ENCODE peak calls at places on chromosomes 2 and 18, in ten cellular contexts. One of them, this sample, is unnamed.

GRCh38 chr2:174529916-174530315 is 43.1 kb upstream of the GPR155 start:
- DNase-seq in cardiac septum: no peak
- DNase-seq in NCI-H2029: no peak
- DNase-seq in AG09309: no peak
- DNase-seq in iris pigment epithelial cell: no peak
- DNase-seq in activated CD8-positive, alpha-beta memory T cell treated with anti-CD3 and anti-CD28 coated beads, Interleukin-2, amount 50 U/mL, for 48 hours: no peak
- DNase-seq in GM12865: no peak
- DNase-seq in hepatic stellate cell: no peak
- DNase-seq in GM23248: no peak
- DNase-seq in WTC11: no peak
- DNase-seq in this sample: no peak

GRCh38 chr18:3504637-3505036 is 54.7 kb downstream of the TGIF1 start:
- DNase-seq in iris pigment epithelial cell: no peak
- DNase-seq in cardiac septum: no peak
- DNase-seq in activated CD8-positive, alpha-beta memory T cell treated with anti-CD3 and anti-CD28 coated beads, Interleukin-2, amount 50 U/mL, for 48 hours: no peak
- DNase-seq in hepatic stellate cell: no peak
- DNase-seq in NCI-H2029: no peak
- DNase-seq in AG09309: no peak
- DNase-seq in WTC11: no peak
- DNase-seq in GM12865: no peak
- DNase-seq in GM23248: no peak
- DNase-seq in this sample: no peak

GRCh38 chr18:49764032-49764431 is 49.3 kb downstream of the ACAA2 start:
- DNase-seq in iris pigment epithelial cell: peak
- DNase-seq in hepatic stellate cell: no peak
- DNase-seq in AG09309: no peak
- DNase-seq in NCI-H2029: no peak
- DNase-seq in GM23248: peak
- DNase-seq in GM12865: no peak
- DNase-seq in activated CD8-positive, alpha-beta memory T cell treated with anti-CD3 and anti-CD28 coated beads, Interleukin-2, amount 50 U/mL, for 48 hours: no peak
- DNase-seq in WTC11: no peak
- DNase-seq in cardiac septum: no peak
- DNase-seq in this sample: no peak

GRCh38 chr2:88563134-88563533 is 64.1 kb downstream of the EIF2AK3 start:
- DNase-seq in WTC11: no peak
- DNase-seq in cardiac septum: no peak
- DNase-seq in AG09309: no peak
- DNase-seq in hepatic stellate cell: no peak
- DNase-seq in GM12865: no peak
- DNase-seq in NCI-H2029: no peak
- DNase-seq in activated CD8-positive, alpha-beta memory T cell treated with anti-CD3 and anti-CD28 coated beads, Interleukin-2, amount 50 U/mL, for 48 hours: no peak
- DNase-seq in GM23248: no peak
- DNase-seq in iris pigment epithelial cell: no peak
- DNase-seq in this sample: no peak

GRCh38 chr18:8929381-8929780 is 173.1 kb upstream of the NDUFV2 start:
- DNase-seq in AG09309: no peak
- DNase-seq in activated CD8-positive, alpha-beta memory T cell treated with anti-CD3 and anti-CD28 coated beads, Interleukin-2, amount 50 U/mL, for 48 hours: no peak
- DNase-seq in GM23248: peak
- DNase-seq in NCI-H2029: no peak
- DNase-seq in WTC11: no peak
- DNase-seq in cardiac septum: no peak
- DNase-seq in iris pigment epithelial cell: peak
- DNase-seq in hepatic stellate cell: no peak
- DNase-seq in GM12865: no peak
- DNase-seq in this sample: no peak

GRCh38 chr2:46260305-46260704 is 36.9 kb upstream of the EPAS1 start:
- DNase-seq in hepatic stellate cell: no peak
- DNase-seq in AG09309: no peak
- DNase-seq in cardiac septum: no peak
- DNase-seq in NCI-H2029: no peak
- DNase-seq in WTC11: no peak
- DNase-seq in iris pigment epithelial cell: no peak
- DNase-seq in GM23248: peak
- DNase-seq in activated CD8-positive, alpha-beta memory T cell treated with anti-CD3 and anti-CD28 coated beads, Interleukin-2, amount 50 U/mL, for 48 hours: no peak
- DNase-seq in GM12865: no peak
- DNase-seq in this sample: no peak

GRCh38 chr2:84652430-84652829 is 136.1 kb downstream of the DNAH6 start:
- DNase-seq in WTC11: no peak
- DNase-seq in cardiac septum: no peak
- DNase-seq in activated CD8-positive, alpha-beta memory T cell treated with anti-CD3 and anti-CD28 coated beads, Interleukin-2, amount 50 U/mL, for 48 hours: no peak
- DNase-seq in AG09309: no peak
- DNase-seq in hepatic stellate cell: no peak
- DNase-seq in iris pigment epithelial cell: no peak
- DNase-seq in GM12865: no peak
- DNase-seq in GM23248: no peak
- DNase-seq in NCI-H2029: no peak
- DNase-seq in this sample: no peak

GRCh38 chr18:44848931-44849330 is 168.2 kb downstream of the SETBP1 start:
- DNase-seq in NCI-H2029: peak
- DNase-seq in hepatic stellate cell: no peak
- DNase-seq in activated CD8-positive, alpha-beta memory T cell treated with anti-CD3 and anti-CD28 coated beads, Interleukin-2, amount 50 U/mL, for 48 hours: no peak
- DNase-seq in AG09309: no peak
- DNase-seq in iris pigment epithelial cell: no peak
- DNase-seq in GM23248: no peak
- DNase-seq in WTC11: no peak
- DNase-seq in GM12865: no peak
- DNase-seq in cardiac septum: no peak
- DNase-seq in this sample: no peak

GRCh38 chr2:73075477-73076373 is 4.2 kb upstream of the SFXN5 start:
- DNase-seq in WTC11: no peak
- DNase-seq in cardiac septum: peak
- DNase-seq in GM23248: no peak
- DNase-seq in activated CD8-positive, alpha-beta memory T cell treated with anti-CD3 and anti-CD28 coated beads, Interleukin-2, amount 50 U/mL, for 48 hours: no peak
- DNase-seq in GM12865: no peak
- DNase-seq in iris pigment epithelial cell: peak
- DNase-seq in hepatic stellate cell: no peak
- DNase-seq in NCI-H2029: no peak
- DNase-seq in AG09309: no peak
- DNase-seq in this sample: peak

GRCh38 chr2:40199758-40200157 is 252.1 kb downstream of the SLC8A1 start:
- DNase-seq in GM23248: peak
- DNase-seq in AG09309: no peak
- DNase-seq in cardiac septum: no peak
- DNase-seq in WTC11: no peak
- DNase-seq in GM12865: no peak
- DNase-seq in NCI-H2029: no peak
- DNase-seq in iris pigment epithelial cell: no peak
- DNase-seq in hepatic stellate cell: no peak
- DNase-seq in activated CD8-positive, alpha-beta memory T cell treated with anti-CD3 and anti-CD28 coated beads, Interleukin-2, amount 50 U/mL, for 48 hours: no peak
- DNase-seq in this sample: peak

GRCh38 chr2:47652041-47652713 is 130.8 kb upstream of the MSH6 start:
- DNase-seq in cardiac septum: peak
- DNase-seq in iris pigment epithelial cell: no peak
- DNase-seq in hepatic stellate cell: no peak
- DNase-seq in NCI-H2029: no peak
- DNase-seq in GM23248: no peak
- DNase-seq in WTC11: no peak
- DNase-seq in activated CD8-positive, alpha-beta memory T cell treated with anti-CD3 and anti-CD28 coated beads, Interleukin-2, amount 50 U/mL, for 48 hours: no peak
- DNase-seq in GM12865: no peak
- DNase-seq in AG09309: no peak
- DNase-seq in this sample: no peak

GRCh38 chr2:96538487-96539214 is 2.1 kb downstream of the ARID5A start:
- DNase-seq in WTC11: peak
- DNase-seq in iris pigment epithelial cell: peak
- DNase-seq in activated CD8-positive, alpha-beta memory T cell treated with anti-CD3 and anti-CD28 coated beads, Interleukin-2, amount 50 U/mL, for 48 hours: peak
- DNase-seq in hepatic stellate cell: no peak
- DNase-seq in GM23248: peak
- DNase-seq in NCI-H2029: no peak
- DNase-seq in cardiac septum: peak
- DNase-seq in GM12865: peak
- DNase-seq in AG09309: no peak
- DNase-seq in this sample: no peak

GRCh38 chr2:96907405-96908041 is 37.6 kb upstream of the SEMA4C start:
- DNase-seq in NCI-H2029: no peak
- DNase-seq in hepatic stellate cell: peak
- DNase-seq in GM23248: peak
- DNase-seq in iris pigment epithelial cell: no peak
- DNase-seq in activated CD8-positive, alpha-beta memory T cell treated with anti-CD3 and anti-CD28 coated beads, Interleukin-2, amount 50 U/mL, for 48 hours: no peak
- DNase-seq in GM12865: no peak
- DNase-seq in cardiac septum: peak
- DNase-seq in AG09309: no peak
- DNase-seq in WTC11: peak
- DNase-seq in this sample: peak

GRCh38 chr2:218470454-218470853 is 51.5 kb downstream of the VIL1 start:
- DNase-seq in AG09309: no peak
- DNase-seq in GM23248: no peak
- DNase-seq in WTC11: no peak
- DNase-seq in iris pigment epithelial cell: no peak
- DNase-seq in hepatic stellate cell: no peak
- DNase-seq in cardiac septum: no peak
- DNase-seq in NCI-H2029: no peak
- DNase-seq in activated CD8-positive, alpha-beta memory T cell treated with anti-CD3 and anti-CD28 coated beads, Interleukin-2, amount 50 U/mL, for 48 hours: no peak
- DNase-seq in GM12865: no peak
- DNase-seq in this sample: no peak

GRCh38 chr2:203636896-203637818 is 69.3 kb upstream of the CD28 start:
- DNase-seq in hepatic stellate cell: no peak
- DNase-seq in activated CD8-positive, alpha-beta memory T cell treated with anti-CD3 and anti-CD28 coated beads, Interleukin-2, amount 50 U/mL, for 48 hours: no peak
- DNase-seq in AG09309: peak
- DNase-seq in GM12865: no peak
- DNase-seq in iris pigment epithelial cell: peak
- DNase-seq in NCI-H2029: no peak
- DNase-seq in GM23248: peak
- DNase-seq in cardiac septum: no peak
- DNase-seq in WTC11: no peak
- DNase-seq in this sample: no peak

GRCh38 chr2:189848276-189848675 is 64.0 kb downstream of the PMS1 start:
- DNase-seq in NCI-H2029: no peak
- DNase-seq in AG09309: no peak
- DNase-seq in GM23248: peak
- DNase-seq in GM12865: no peak
- DNase-seq in hepatic stellate cell: no peak
- DNase-seq in activated CD8-positive, alpha-beta memory T cell treated with anti-CD3 and anti-CD28 coated beads, Interleukin-2, amount 50 U/mL, for 48 hours: no peak
- DNase-seq in WTC11: no peak
- DNase-seq in cardiac septum: no peak
- DNase-seq in iris pigment epithelial cell: no peak
- DNase-seq in this sample: no peak

GRCh38 chr2:16656784-16657391 is 8.7 kb downstream of the CYRIA start:
- DNase-seq in NCI-H2029: no peak
- DNase-seq in hepatic stellate cell: no peak
- DNase-seq in GM23248: no peak
- DNase-seq in GM12865: peak
- DNase-seq in activated CD8-positive, alpha-beta memory T cell treated with anti-CD3 and anti-CD28 coated beads, Interleukin-2, amount 50 U/mL, for 48 hours: no peak
- DNase-seq in iris pigment epithelial cell: no peak
- DNase-seq in AG09309: no peak
- DNase-seq in WTC11: no peak
- DNase-seq in cardiac septum: no peak
- DNase-seq in this sample: no peak

GRCh38 chr18:63058521-63058920 is 261.0 kb downstream of the BCL2 start:
- DNase-seq in cardiac septum: no peak
- DNase-seq in NCI-H2029: no peak
- DNase-seq in WTC11: no peak
- DNase-seq in iris pigment epithelial cell: no peak
- DNase-seq in AG09309: no peak
- DNase-seq in GM12865: no peak
- DNase-seq in hepatic stellate cell: no peak
- DNase-seq in GM23248: no peak
- DNase-seq in activated CD8-positive, alpha-beta memory T cell treated with anti-CD3 and anti-CD28 coated beads, Interleukin-2, amount 50 U/mL, for 48 hours: no peak
- DNase-seq in this sample: no peak

GRCh38 chr2:86453838-86454237 is 12.7 kb downstream of the KDM3A start:
- DNase-seq in GM12865: no peak
- DNase-seq in iris pigment epithelial cell: peak
- DNase-seq in cardiac septum: no peak
- DNase-seq in NCI-H2029: no peak
- DNase-seq in activated CD8-positive, alpha-beta memory T cell treated with anti-CD3 and anti-CD28 coated beads, Interleukin-2, amount 50 U/mL, for 48 hours: no peak
- DNase-seq in hepatic stellate cell: no peak
- DNase-seq in GM23248: peak
- DNase-seq in WTC11: no peak
- DNase-seq in AG09309: peak
- DNase-seq in this sample: peak

This sample was measured in fibroblast of the conjunctiva.